ENCODE peak calls at places on chromosome 4, in seven cellular contexts. B, V, K, Y, A, G and J are unnamed samples.

GRCh38 chr4:61223385-61223784 is 23.3 kb downstream of the ADGRL3 start:
- DNase-seq in K (no peak), Y (no peak), G (no peak), V (no peak), A (no peak), B (no peak), J (no peak)

GRCh38 chr4:146288188-146288587 is 73.8 kb downstream of the REELD1 start:
- DNase-seq in Y (no peak), G (no peak), V (no peak), B (no peak), A (no peak), K (no peak), J (no peak)

GRCh38 chr4:108080752-108081151 is 88.0 kb downstream of the LEF1 start:
- DNase-seq in G (no peak), A (no peak), V (no peak), Y (no peak), K (no peak), B (no peak), J (no peak)

GRCh38 chr4:103773691-103774231 is 54.0 kb upstream of the TACR3 start:
- DNase-seq in G (no peak), B (no peak), K (no peak), V (no peak), Y (no peak), A (no peak), J (no peak)

GRCh38 chr4:130705023-130705422 is 1609.1 kb downstream of the C4orf33 start:
- DNase-seq in V (no peak), G (no peak), B (no peak), Y (no peak), K (no peak), A (no peak), J (no peak)

GRCh38 chr4:1793496-1793840 is 375 bp downstream of the FGFR3 start:
- DNase-seq in Y (no peak), A (peak; percentile 73), K (no peak), V (peak; percentile 79), B (no peak), G (no peak), J (peak; percentile 34)

GRCh38 chr4:84582302-84582987 is 482 bp upstream of the CDS1 start:
- DNase-seq in A (peak; percentile 98), V (peak; percentile 99), Y (no peak), G (peak; percentile 97), K (peak; percentile 50), B (peak; percentile 70), J (peak; percentile 94)

GRCh38 chr4:83862471-83862870 is 326.6 kb downstream of the GPAT3 start:
- DNase-seq in G (no peak), V (no peak), A (no peak), Y (no peak), K (no peak), B (no peak), J (no peak)

GRCh38 chr4:126267689-126268088 is 952.9 kb downstream of the FAT4 start:
- DNase-seq in B (no peak), G (no peak), Y (no peak), K (no peak), V (no peak), A (no peak), J (no peak)

GRCh38 chr4:41751325-41752061 is 3.0 kb upstream of the PHOX2B start:
- DNase-seq in B (no peak), V (no peak), G (no peak), Y (no peak), K (no peak), A (peak; percentile 65), J (no peak)
- H3K9me3 ChIP-seq in B (no peaks in the 10 kb centered on the region), V (no peaks in the 10 kb centered on the region), G (no peaks in the 10 kb centered on the region), Y (peaks cover 5% of the 10 kb centered on the region), K (no peaks in the 10 kb centered on the region), A (no peaks in the 10 kb centered on the region), J (no peaks in the 10 kb centered on the region)

GRCh38 chr4:71866212-71866885 is 82.5 kb upstream of the GC start:
- DNase-seq in Y (no peak), V (no peak), A (no peak), K (no peak), G (no peak), B (no peak), J (no peak)

GRCh38 chr4:71863457-71863856 is 79.6 kb upstream of the GC start:
- DNase-seq in B (no peak), V (no peak), Y (no peak), A (no peak), K (no peak), G (no peak), J (no peak)

GRCh38 chr4:71870456-71870855 is 86.6 kb upstream of the GC start:
- DNase-seq in B (no peak), G (no peak), Y (no peak), V (no peak), K (no peak), A (no peak), J (no peak)

GRCh38 chr4:71864380-71864779 is 80.5 kb upstream of the GC start:
- DNase-seq in Y (no peak), G (no peak), K (no peak), V (no peak), B (no peak), A (no peak), J (no peak)

DNA sequence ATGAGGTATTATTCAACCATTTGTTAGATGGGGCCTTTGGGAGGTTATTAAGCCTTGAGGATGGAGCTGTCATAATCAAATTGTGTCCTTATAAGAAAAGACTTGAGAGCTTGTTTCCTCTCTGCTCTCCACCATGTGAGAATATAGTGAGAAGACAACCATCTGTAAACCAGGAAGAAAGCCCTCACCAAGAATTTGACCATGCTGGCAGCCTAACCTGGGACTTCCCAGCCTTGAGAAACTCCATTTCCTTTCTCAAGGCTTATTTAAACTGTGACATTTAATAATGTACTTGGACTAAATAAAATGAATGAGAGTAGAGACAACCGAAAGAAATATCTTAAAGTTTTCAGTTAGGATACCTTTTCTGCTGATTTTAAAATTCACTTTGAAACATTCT is 83.7 kb upstream of the GC start:
- DNase-seq in V (no peak), B (no peak), Y (no peak), G (no peak), K (no peak), A (no peak), J (no peak)
- H3K9me3 ChIP-seq in V (no peaks in the 10 kb centered on the region), B (no peaks in the 10 kb centered on the region), Y (peaks cover 3% of the 10 kb centered on the region), G (no peaks in the 10 kb centered on the region), K (no peaks in the 10 kb centered on the region), A (peaks cover 5% of the 10 kb centered on the region), J (no peaks in the 10 kb centered on the region)

GRCh38 chr4:48307528-48307927 is 33.8 kb upstream of the SLAIN2 start:
- DNase-seq in Y (no peak), V (no peak), B (no peak), K (no peak), A (no peak), G (no peak), J (no peak)

GRCh38 chr4:48300004-48300403 is 30.4 kb upstream of the TEC start:
- DNase-seq in A (no peak), Y (no peak), K (no peak), B (no peak), G (no peak), V (no peak), J (no peak)

GRCh38 chr4:48299560-48299959 is 29.9 kb upstream of the TEC start:
- DNase-seq in B (no peak), A (no peak), Y (no peak), G (no peak), V (no peak), K (no peak), J (no peak)

DNA sequence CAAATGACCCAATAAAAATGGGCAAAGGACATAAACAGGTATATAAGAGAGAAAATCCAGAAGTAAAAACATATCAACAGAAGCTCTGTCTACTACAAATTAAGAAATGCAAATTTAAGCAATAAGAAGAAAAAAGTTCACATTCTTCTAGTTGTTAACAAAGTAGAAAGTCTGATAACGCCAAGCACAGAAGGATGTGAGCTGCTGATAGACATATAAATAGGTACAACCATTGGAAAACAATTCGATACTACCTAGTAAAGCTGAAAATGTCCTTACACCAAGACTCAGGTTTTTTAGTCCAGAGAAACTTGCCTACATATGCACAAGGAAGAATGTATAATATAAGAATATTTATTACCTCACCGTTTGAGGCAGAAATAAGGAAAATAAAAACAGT is 35.8 kb upstream of the SLAIN2 start:
- DNase-seq in V (no peak), B (no peak), K (no peak), A (no peak), G (no peak), Y (no peak), J (no peak)
- H3K9me3 ChIP-seq in V (no peaks in the 10 kb centered on the region), B (no peaks in the 10 kb centered on the region), K (no peaks in the 10 kb centered on the region), A (no peaks in the 10 kb centered on the region), G (no peaks in the 10 kb centered on the region), Y (no peaks in the 10 kb centered on the region), J (no peaks in the 10 kb centered on the region)

GRCh38 chr4:252065-252601 is 53.1 kb downstream of the ZNF732 start:
- DNase-seq in G (no peak), B (no peak), A (no peak), V (no peak), K (no peak), Y (no peak), J (no peak)
- H3K9me3 ChIP-seq in G (no peaks in the 10 kb centered on the region), B (peaks cover 76% of the 10 kb centered on the region), A (peaks cover 67% of the 10 kb centered on the region), V (peaks cover 63% of the 10 kb centered on the region), K (no peaks in the 10 kb centered on the region), Y (peaks cover 18% of the 10 kb centered on the region), J (peaks cover 17% of the 10 kb centered on the region)

GRCh38 chr4:7224001-7224400 is 31.7 kb downstream of the SORCS2 start:
- DNase-seq in V (no peak), Y (no peak), B (no peak), G (no peak), K (no peak), A (no peak), J (no peak)

GRCh38 chr4:7223566-7223965 is 31.2 kb downstream of the SORCS2 start:
- DNase-seq in G (no peak), B (peak; percentile 4), V (no peak), Y (no peak), K (no peak), A (no peak), J (no peak)

GRCh38 chr4:7218686-7219085 is 26.3 kb downstream of the SORCS2 start:
- DNase-seq in B (peak; percentile 6), G (no peak), V (no peak), Y (no peak), A (no peak), K (no peak), J (no peak)

GRCh38 chr4:7224878-7225533 is 32.7 kb downstream of the SORCS2 start:
- DNase-seq in B (no peak), A (no peak), G (no peak), K (no peak), V (no peak), Y (no peak), J (no peak)

GRCh38 chr4:7222521-7222920 is 30.2 kb downstream of the SORCS2 start:
- DNase-seq in Y (no peak), B (no peak), K (no peak), V (no peak), G (no peak), A (no peak), J (no peak)
- H3K9me3 ChIP-seq in Y (no peaks in the 10 kb centered on the region), B (no peaks in the 10 kb centered on the region), K (no peaks in the 10 kb centered on the region), V (no peaks in the 10 kb centered on the region), G (no peaks in the 10 kb centered on the region), A (no peaks in the 10 kb centered on the region), J (no peaks in the 10 kb centered on the region)

GRCh38 chr4:160983035-160983434 is 1180.8 kb downstream of the FSTL5 start:
- DNase-seq in Y (no peak), A (no peak), K (no peak), G (no peak), V (no peak), B (no peak), J (no peak)

GRCh38 chr4:160980091-160980490 is 1183.7 kb downstream of the FSTL5 start:
- DNase-seq in G (no peak), V (no peak), A (no peak), K (no peak), Y (no peak), B (no peak), J (no peak)

GRCh38 chr4:160981083-160981482 is 1182.7 kb downstream of the FSTL5 start:
- DNase-seq in V (no peak), G (no peak), K (no peak), Y (no peak), B (no peak), A (no peak), J (no peak)
- H3K9me3 ChIP-seq in V (no peaks in the 10 kb centered on the region), G (no peaks in the 10 kb centered on the region), K (peaks cover 2% of the 10 kb centered on the region), Y (peaks cover 16% of the 10 kb centered on the region), B (peaks cover 2% of the 10 kb centered on the region), A (no peaks in the 10 kb centered on the region), J (no peaks in the 10 kb centered on the region)